ENCODE peak calls at places on chromosome 15, in seven cellular contexts. U is PC-3, D is lower lobe of right lung, P is astrocyte, E is endodermal cell, B is GM23248, Z is thoracic aorta. I is an unnamed sample.
A peak's percentile ranks its signal among the peaks of the same experiment; 100 is the strongest.

GRCh38 chr15:48466825-48467224 is 135.6 kb downstream of the DUT start:
- DNase-seq in U (no peak), D (no peak), P (no peak), E (no peak), B (no peak), Z (no peak), I (no peak)

GRCh38 chr15:29516929-29517328 is 247.3 kb upstream of the NSMCE3 start:
- DNase-seq in U (no peak), D (no peak), P (no peak), E (no peak), B (no peak), Z (no peak), I (no peak)

GRCh38 chr15:28873006-28873405 is 12.8 kb upstream of the APBA2 start:
- DNase-seq in U (no peak), D (no peak), P (no peak), E (no peak), B (no peak), Z (no peak), I (no peak)

GRCh38 chr15:57333487-57333886 is 42.8 kb upstream of the CGNL1 start:
- DNase-seq in U (peak; percentile 27), D (no peak), P (peak; percentile 79), E (no peak), B (no peak), Z (no peak), I (no peak)

GRCh38 chr15:36156855-36157521 is 422.4 kb upstream of the CDIN1 start:
- DNase-seq in U (peak; percentile 64), D (no peak), P (peak; percentile 40), E (no peak), B (peak; percentile 50), Z (no peak), I (no peak)

GRCh38 chr15:45249125-45249780 is 2.8 kb upstream of the SLC28A2 start:
- DNase-seq in U (peak; percentile 18), D (no peak), P (no peak), E (no peak), B (no peak), Z (no peak), I (no peak)

GRCh38 chr15:63446260-63446659 is 58.1 kb upstream of the USP3 start:
- DNase-seq in U (no peak), D (no peak), P (no peak), E (no peak), B (no peak), Z (no peak), I (no peak)

GRCh38 chr15:82551646-82552247 is 11.5 kb upstream of the RPS17 start:
- DNase-seq in U (peak; percentile 84), D (no peak), P (peak; percentile 46), E (peak; percentile 31), B (no peak), Z (no peak), I (no peak)

GRCh38 chr15:85415779-85416178 is 35.4 kb downstream of the AKAP13 start:
- DNase-seq in U (peak; percentile 65), D (no peak), P (no peak), E (no peak), B (no peak), Z (no peak), I (no peak)

GRCh38 chr15:77029166-77030041 is 34.5 kb downstream of the PSTPIP1 start:
- DNase-seq in U (no peak), D (peak; percentile 34), P (no peak), E (peak; percentile 47), B (no peak), Z (no peak), I (peak; percentile 61)

GRCh38 chr15:93070136-93070535 is 18.9 kb downstream of the RGMA start:
- DNase-seq in U (peak; percentile 30), D (no peak), P (no peak), E (no peak), B (no peak), Z (no peak), I (no peak)

GRCh38 chr15:70266412-70267089 is 168.8 kb upstream of the TLE3 start:
- DNase-seq in U (no peak), D (peak; percentile 91), P (peak; percentile 39), E (no peak), B (no peak), Z (no peak), I (peak; percentile 86)

GRCh38 chr15:99962006-99962561 is 228.8 kb upstream of the LYSMD4 start:
- DNase-seq in U (no peak), D (no peak), P (no peak), E (peak; percentile 12), B (no peak), Z (no peak), I (peak; percentile 53)

GRCh38 chr15:48603123-48603500 is 42.4 kb downstream of the FBN1 start:
- DNase-seq in U (peak; percentile 4), D (no peak), P (peak; percentile 34), E (peak; percentile 62), B (peak; percentile 24), Z (no peak), I (no peak)

GRCh38 chr15:57861039-57861638 is 154.6 kb downstream of the POLR2M start:
- DNase-seq in U (peak; percentile 60), D (no peak), P (peak; percentile 35), E (no peak), B (peak; percentile 67), Z (no peak), I (no peak)

GRCh38 chr15:33226559-33227181 is 32.2 kb upstream of the FMN1 start:
- DNase-seq in U (peak; percentile 81), D (no peak), P (peak; percentile 24), E (no peak), B (peak; percentile 46), Z (no peak), I (no peak)

GRCh38 chr15:27454281-27455060 is 483.5 kb downstream of the GABRG3 start:
- DNase-seq in U (peak; percentile 64), D (no peak), P (peak; percentile 96), E (no peak), B (peak; percentile 85), Z (no peak), I (no peak)

GRCh38 chr15:66617137-66618090 is 51.6 kb upstream of the LCTL start:
- DNase-seq in U (peak; percentile 69), D (peak; percentile 85), P (peak; percentile 80), E (peak; percentile 62), B (peak; percentile 94), Z (peak; percentile 61), I (peak; percentile 89)

GRCh38 chr15:40233727-40234577 is 4.9 kb upstream of the PAK6 start:
- DNase-seq in U (no peak), D (no peak), P (no peak), E (peak; percentile 52), B (peak; percentile 24), Z (no peak), I (peak; percentile 68)

GRCh38 chr15:66748320-66748779 is 46.3 kb downstream of the SMAD6 start:
- DNase-seq in U (peak; percentile 80), D (no peak), P (peak; percentile 78), E (no peak), B (peak; percentile 76), Z (no peak), I (no peak)

GRCh38 chr15:29736012-29736744 is 86.1 kb downstream of the TJP1 start:
- DNase-seq in U (no peak), D (no peak), P (peak; percentile 27), E (no peak), B (no peak), Z (no peak), I (no peak)

GRCh38 chr15:55683366-55683765 is 59.6 kb downstream of the PRTG start:
- DNase-seq in U (no peak), D (no peak), P (peak; percentile 57), E (no peak), B (peak; percentile 30), Z (no peak), I (no peak)
- H3K27ac ChIP-seq in U (no peak overlapping the region), D (no peak overlapping the region), P (no peak overlapping the region), E (no peak overlapping the region), B (no peak overlapping the region), Z (no peak overlapping the region), I (no peak overlapping the region)

GRCh38 chr15:101246824-101247745 is 4.8 kb downstream of the CHSY1 start:
- DNase-seq in U (no peak), D (no peak), P (no peak), E (peak; percentile 26), B (no peak), Z (no peak), I (no peak)

GRCh38 chr15:101250331-101250730 is 1.5 kb downstream of the CHSY1 start:
- DNase-seq in U (peak; percentile 62), D (no peak), P (peak; percentile 88), E (no peak), B (peak; percentile 90), Z (no peak), I (no peak)

GRCh38 chr15:101246391-101246790 is 5.5 kb downstream of the CHSY1 start:
- DNase-seq in U (no peak), D (no peak), P (no peak), E (no peak), B (no peak), Z (no peak), I (no peak)

GRCh38 chr15:101250931-101251829 is 668 bp downstream of the CHSY1 start:
- DNase-seq in U (peak; percentile 41), D (peak; percentile 69), P (no peak), E (peak; percentile 81), B (peak; percentile 81), Z (no peak), I (no peak)

DNA sequence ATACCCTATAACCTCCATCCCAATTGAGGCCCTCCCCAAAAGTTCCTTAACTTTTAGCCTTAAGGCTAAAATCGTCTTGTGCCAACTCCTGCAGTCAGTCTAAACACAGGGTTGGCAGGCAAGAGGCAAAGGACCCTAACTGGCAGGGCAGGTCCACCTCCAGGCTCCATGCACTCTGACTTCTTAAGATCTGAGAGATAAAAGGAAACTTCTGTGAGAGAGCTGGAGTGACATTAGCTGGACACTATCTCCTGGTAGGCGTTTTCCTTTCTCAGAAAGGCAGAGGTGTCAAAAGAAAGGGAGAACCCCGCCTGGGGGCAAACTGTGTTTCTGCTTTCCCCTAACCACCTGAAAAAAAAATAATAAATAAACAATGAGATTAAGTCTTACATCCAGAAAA is 3.6 kb downstream of the CHSY1 start:
- DNase-seq in U (no peak), D (no peak), P (no peak), E (peak; percentile 20), B (no peak), Z (no peak), I (no peak)
- H3K4me3 ChIP-seq in U (no peak overlapping the region), D (no peak overlapping the region), P (no peak overlapping the region), E (no peak overlapping the region), B (no peak overlapping the region), Z (no peak overlapping the region), I (no peak overlapping the region)

GRCh38 chr15:98943609-98944111 is 63.9 kb downstream of the PGPEP1L start:
- DNase-seq in U (no peak), D (no peak), P (peak; percentile 23), E (no peak), B (peak; percentile 48), Z (no peak), I (no peak)

GRCh38 chr15:98942966-98943584 is 64.5 kb downstream of the PGPEP1L start:
- DNase-seq in U (no peak), D (no peak), P (peak; percentile 78), E (no peak), B (peak; percentile 39), Z (no peak), I (no peak)

GRCh38 chr15:98939311-98940080 is 68.1 kb downstream of the PGPEP1L start:
- DNase-seq in U (no peak), D (no peak), P (no peak), E (no peak), B (no peak), Z (no peak), I (no peak)

GRCh38 chr15:98938804-98939203 is 68.8 kb downstream of the PGPEP1L start:
- DNase-seq in U (no peak), D (no peak), P (no peak), E (no peak), B (no peak), Z (no peak), I (no peak)

GRCh38 chr15:98941595-98942255 is 65.9 kb downstream of the PGPEP1L start:
- DNase-seq in U (peak; percentile 16), D (no peak), P (no peak), E (no peak), B (no peak), Z (no peak), I (no peak)
- H3K27ac ChIP-seq in U (no peak overlapping the region), D (no peak overlapping the region), P (no peak overlapping the region), E (no peak overlapping the region), B (peak overlapping the region; percentile 50), Z (no peak overlapping the region), I (no peak overlapping the region)

GRCh38 chr15:51970981-51971352 is 611 bp downstream of the LEO1 start:
- DNase-seq in U (no peak), D (no peak), P (no peak), E (no peak), B (no peak), Z (no peak), I (no peak)
- H3K4me3 ChIP-seq in U (peak overlapping the region; percentile 94), D (peak overlapping the region; percentile 97), P (peak overlapping the region; percentile 76), E (peak overlapping the region; percentile 95), B (peak overlapping the region; percentile 97), Z (peak overlapping the region; percentile 79), I (peak overlapping the region; percentile 91)

I was measured in coronary artery.